ENCODE peak calls at places on chromosome 21, in four cellular contexts. Z, Q, E and I are unnamed samples.

GRCh38 chr21:44507673-44508425 is 32.1 kb downstream of the KRTAP10-1 start:
- DNase-seq in Q (no peak), Z (no peak), E (no peak), I (no peak)

GRCh38 chr21:33126569-33126968 is 56.6 kb downstream of the OLIG1 start:
- DNase-seq in Q (no peak), E (no peak), Z (no peak), I (no peak)

GRCh38 chr21:44513389-44514217 is 26.4 kb downstream of the KRTAP10-1 start:
- DNase-seq in E (no peak), Q (no peak), Z (no peak), I (no peak)

GRCh38 chr21:34313116-34313515 is 50.7 kb upstream of the KCNE2 start:
- DNase-seq in Z (no peak), E (no peak), Q (no peak), I (no peak)

GRCh38 chr21:37503848-37504467 is 137.4 kb downstream of the DYRK1A start:
- DNase-seq in Z (no peak), E (no peak), Q (peak), I (no peak)

GRCh38 chr21:44932366-44933181 is 7.3 kb upstream of the SLX9 start:
- DNase-seq in E (peak), Z (peak), Q (no peak), I (peak)

GRCh38 chr21:37375866-37376574 is 9.4 kb downstream of the DYRK1A start:
- DNase-seq in Z (no peak), E (no peak), Q (no peak), I (no peak)

GRCh38 chr21:20404915-20405314 is 593.3 kb upstream of the NCAM2 start:
- DNase-seq in Q (no peak), E (peak), Z (no peak), I (no peak)

GRCh38 chr21:33801424-33802405 is 113.9 kb downstream of the ATP5PO start:
- DNase-seq in E (no peak), Z (no peak), Q (peak), I (no peak)

GRCh38 chr21:38598413-38598812 is 100.1 kb upstream of the ERG start:
- DNase-seq in Q (no peak), E (no peak), Z (no peak), I (no peak)

GRCh38 chr21:22871692-22872091 is 1873.5 kb downstream of the NCAM2 start:
- DNase-seq in Z (no peak), E (no peak), Q (no peak), I (no peak)

GRCh38 chr21:43933146-43933673 is 68.2 kb downstream of the AGPAT3 start:
- DNase-seq in Q (no peak), E (no peak), Z (no peak), I (no peak)

GRCh38 chr21:32934829-32935228 is 90.9 kb upstream of the OLIG2 start:
- DNase-seq in Z (no peak), E (no peak), Q (no peak), I (no peak)

GRCh38 chr21:26070822-26071425 is 99.6 kb downstream of the APP start:
- DNase-seq in E (no peak), Q (no peak), Z (no peak), I (no peak)

GRCh38 chr21:36852293-36852692 is 114.2 kb downstream of the HLCS start:
- DNase-seq in Q (no peak), E (no peak), Z (no peak), I (no peak)

GRCh38 chr21:18041012-18041411 is 203.6 kb upstream of the CHODL start:
- DNase-seq in Q (peak), Z (no peak), E (no peak), I (no peak)

GRCh38 chr21:32484706-32485380 is 72.3 kb downstream of the EVA1C start:
- DNase-seq in E (no peak), Q (no peak), Z (no peak), I (no peak)

GRCh38 chr21:25563399-25564116 is 43.7 kb downstream of the MRPL39 start:
- DNase-seq in Z (no peak), E (no peak), Q (no peak), I (no peak)

GRCh38 chr21:38140192-38140905 is 116.4 kb upstream of the KCNJ15 start:
- DNase-seq in Q (no peak), E (no peak), Z (no peak), I (no peak)

GRCh38 chr21:36716387-36716786 is 17.5 kb downstream of the SIM2 start:
- DNase-seq in E (no peak), Z (no peak), Q (no peak), I (no peak)

GRCh38 chr21:27734146-27734545 is 767.3 kb upstream of the ADAMTS5 start:
- DNase-seq in Z (no peak), E (no peak), Q (no peak), I (no peak)

GRCh38 chr21:16589046-16589445 is 859.3 kb downstream of the USP25 start:
- DNase-seq in E (no peak), Q (no peak), Z (no peak), I (no peak)
- TF ChIP-seq TAF1 in E (no peak), Q (no peak), Z (no peak), I (no peak)

GRCh38 chr21:28943631-28944030 is 49.0 kb downstream of the LTN1 start:
- DNase-seq in E (no peak), Z (no peak), Q (no peak), I (no peak)
- TF ChIP-seq TAF1 in E (no peak), Z (no peak), Q (no peak), I (no peak)

GRCh38 chr21:46150073-46150472 is 5.3 kb downstream of the FTCD start:
- DNase-seq in E (no peak), Q (no peak), Z (no peak), I (no peak)
- TF ChIP-seq TAF1 in E (no peak), Q (no peak), Z (no peak), I (no peak)

GRCh38 chr21:35563885-35564451 is 496.4 kb downstream of the SETD4 start:
- DNase-seq in E (no peak), Q (no peak), Z (no peak), I (no peak)
- TF ChIP-seq TAF1 in E (no peak), Q (no peak), Z (no peak), I (no peak)

GRCh38 chr21:46021978-46022544 is 40.5 kb downstream of the COL6A1 start:
- DNase-seq in Q (no peak), Z (no peak), E (no peak), I (no peak)
- TF ChIP-seq TAF1 in Q (no peak), Z (no peak), E (no peak), I (no peak)

GRCh38 chr21:41868062-41868710 is 11.0 kb downstream of the PRDM15 start:
- DNase-seq in E (no peak), Q (no peak), Z (peak), I (no peak)
- TF ChIP-seq TAF1 in E (no peak), Q (no peak), Z (no peak), I (no peak)

GRCh38 chr21:41890355-41890754 is 11.2 kb upstream of the PRDM15 start:
- DNase-seq in Q (no peak), Z (no peak), E (no peak), I (no peak)

GRCh38 chr21:41885341-41886024 is 6.3 kb upstream of the PRDM15 start:
- DNase-seq in E (no peak), Z (no peak), Q (no peak), I (no peak)

GRCh38 chr21:41888749-41889376 is 9.7 kb upstream of the PRDM15 start:
- DNase-seq in E (no peak), Z (no peak), Q (no peak), I (no peak)

GRCh38 chr21:41886331-41886730 is 7.2 kb upstream of the PRDM15 start:
- DNase-seq in Q (no peak), Z (no peak), E (no peak), I (no peak)

DNA sequence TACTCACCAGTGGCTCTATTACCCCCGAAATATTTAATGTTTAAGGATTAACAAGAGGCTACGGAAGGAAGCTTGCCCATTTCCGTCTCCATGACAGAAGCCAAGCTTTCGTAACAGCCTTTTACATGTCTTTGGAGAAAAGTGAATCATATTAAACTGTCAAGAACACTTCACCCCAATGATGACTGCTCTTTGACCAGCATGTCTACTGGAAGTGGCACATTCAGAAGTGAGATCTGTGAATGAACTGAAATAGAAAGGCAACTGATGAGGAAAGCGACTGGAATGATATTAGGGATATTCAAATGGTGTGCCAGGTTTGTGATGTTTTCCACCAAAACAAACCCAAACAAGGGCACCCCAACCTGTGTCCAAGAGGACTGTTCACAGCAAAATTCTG is 8.5 kb upstream of the PRDM15 start:
- DNase-seq in Q (no peak), Z (no peak), E (no peak), I (no peak)
- TF ChIP-seq TAF1 in Q (no peak), Z (no peak), E (no peak), I (no peak)

GRCh38 chr21:14273736-14274538 is 58.0 kb downstream of the RBM11 start:
- DNase-seq in E (peak), Z (no peak), Q (no peak), I (no peak)
- TF ChIP-seq TAF1 in E (no peak), Z (no peak), Q (no peak), I (no peak)

GRCh38 chr21:42343101-42343500 is 7.7 kb downstream of the TFF2 start:
- DNase-seq in Z (no peak), Q (no peak), E (no peak), I (no peak)
- TF ChIP-seq TAF1 in Z (no peak), Q (no peak), E (no peak), I (no peak)